ENCODE peak calls at places on chromosomes 6 and 20, in nine cellular contexts. E is GM12865, B is osteoblast, Z is AG04450, X is HFF-Myc, U is GM23338, M is A549, S is kidney, P is fibroblast of lung. C is an unnamed sample.

GRCh38 chr6:150293423-150294280 is 75.2 kb upstream of the IYD start:
- DNase-seq in Z (no peak), P (peak; percentile 74), X (no peak), U (no peak), M (no peak), S (no peak), B (peak; percentile 87), E (no peak), C (peak; percentile 53)

GRCh38 chr6:7108196-7108963 is 619 bp downstream of the RREB1 start:
- DNase-seq in E (peak; percentile 37), Z (no peak), U (peak; percentile 78), X (no peak), P (peak; percentile 47), M (peak; percentile 25), S (peak; percentile 90), B (peak; percentile 97), C (no peak)

GRCh38 chr6:27720607-27721580 is 191.3 kb downstream of the OR2B2 start:
- DNase-seq in S (no peak), P (peak; percentile 28), M (peak; percentile 69), X (peak; percentile 40), Z (no peak), B (peak; percentile 57), E (peak; percentile 85), U (peak; percentile 80), C (no peak)

GRCh38 chr6:11021003-11021402 is 23.1 kb downstream of the ELOVL2 start:
- DNase-seq in E (no peak), Z (no peak), S (no peak), B (no peak), X (no peak), M (no peak), P (no peak), U (no peak), C (no peak)

GRCh38 chr6:44223471-44224153 is at the start of gene SLC29A1:
- DNase-seq in U (peak; percentile 92), E (peak; percentile 86), M (peak; percentile 76), B (peak; percentile 98), S (peak; percentile 93), P (peak; percentile 25), X (no peak), Z (no peak), C (no peak)

GRCh38 chr6:163834226-163834970 is 419.9 kb downstream of the QKI start:
- DNase-seq in S (peak; percentile 73), Z (no peak), M (no peak), P (no peak), B (no peak), X (no peak), U (peak; percentile 19), E (no peak), C (no peak)

GRCh38 chr6:88813045-88813444 is 150.4 kb downstream of the RNGTT start:
- DNase-seq in B (no peak), X (no peak), U (no peak), Z (no peak), S (no peak), E (peak; percentile 30), M (no peak), P (no peak), C (no peak)

GRCh38 chr6:16721977-16722376 is 39.3 kb downstream of the ATXN1 start:
- DNase-seq in P (no peak), E (no peak), M (no peak), S (no peak), Z (no peak), B (no peak), X (no peak), U (no peak), C (no peak)

GRCh38 chr6:130203370-130203769 is 19.4 kb downstream of the SAMD3 start:
- DNase-seq in Z (no peak), E (peak; percentile 16), P (no peak), M (no peak), B (no peak), S (no peak), U (no peak), X (no peak), C (no peak)

GRCh38 chr6:135310291-135310690 is 129.2 kb downstream of the MYB start:
- DNase-seq in Z (no peak), P (peak; percentile 2), B (no peak), E (no peak), S (no peak), U (no peak), X (no peak), M (no peak), C (no peak)

GRCh38 chr6:53858913-53859312 is 64.1 kb downstream of the LRRC1 start:
- DNase-seq in X (no peak), B (no peak), S (no peak), Z (no peak), M (no peak), P (no peak), U (no peak), E (no peak), C (no peak)

GRCh38 chr6:105748737-105749161 is 337.4 kb upstream of the PRDM1 start:
- DNase-seq in B (peak; percentile 46), X (no peak), P (peak; percentile 19), M (no peak), S (peak; percentile 67), Z (peak; percentile 33), E (no peak), U (peak; percentile 13), C (no peak)

GRCh38 chr20:14955396-14955795 is 618.0 kb upstream of the FLRT3 start:
- DNase-seq in M (no peak), P (no peak), Z (no peak), X (no peak), B (no peak), E (no peak), U (no peak), S (no peak), C (no peak)

GRCh38 chr6:100719883-100720682 is 161.0 kb downstream of the ASCC3 start:
- DNase-seq in U (peak; percentile 33), E (peak; percentile 29), B (no peak), Z (no peak), P (peak; percentile 56), X (peak; percentile 4), S (no peak), M (peak; percentile 0), C (no peak)

GRCh38 chr6:149015224-149015876 is 268.5 kb downstream of the UST start:
- DNase-seq in X (no peak), U (no peak), M (no peak), P (peak; percentile 83), E (no peak), Z (no peak), S (no peak), B (peak; percentile 56), C (no peak)

GRCh38 chr20:54062812-54063280 is 7.5 kb downstream of the BCAS1 start:
- DNase-seq in B (no peak), X (peak; percentile 26), S (no peak), U (peak; percentile 62), E (peak; percentile 73), P (peak; percentile 66), M (peak; percentile 62), Z (no peak), C (no peak)

GRCh38 chr20:35171753-35172433 is at the start of gene PROCR:
- DNase-seq in P (peak; percentile 87), B (peak; percentile 98), X (peak; percentile 90), M (peak; percentile 94), Z (peak; percentile 74), E (no peak), U (peak; percentile 87), S (peak; percentile 92), C (peak; percentile 64)

GRCh38 chr6:37212268-37212667 is 42.3 kb downstream of the PIM1 start:
- DNase-seq in X (no peak), P (no peak), B (no peak), S (no peak), E (no peak), M (no peak), U (no peak), Z (no peak), C (no peak)

GRCh38 chr6:33698494-33698893 is 13.0 kb downstream of the UQCC2 start:
- DNase-seq in P (no peak), S (peak; percentile 54), M (no peak), U (no peak), Z (no peak), B (no peak), E (no peak), X (no peak), C (no peak)

GRCh38 chr6:92810913-92811312 is 608.4 kb downstream of the EPHA7 start:
- DNase-seq in U (peak; percentile 86), X (no peak), B (peak; percentile 31), M (no peak), E (peak; percentile 78), P (peak; percentile 62), S (no peak), Z (peak; percentile 1), C (peak; percentile 2)
- TF ChIP-seq CTCF in U (peak; percentile 79), X (no peak), B (no peak), M (no peak), E (peak; percentile 63), P (peak; percentile 84), S (peak; percentile 28), Z (peak; percentile 64), C (peak; percentile 84)

GRCh38 chr20:4170621-4171537 is 155.5 kb upstream of the RNF24 start:
- DNase-seq in S (no peak), E (no peak), U (no peak), M (no peak), Z (no peak), X (no peak), P (no peak), B (peak; percentile 78), C (no peak)

GRCh38 chr20:4173142-4173541 is 157.8 kb upstream of the RNF24 start:
- DNase-seq in M (no peak), P (no peak), S (no peak), X (no peak), U (no peak), B (no peak), E (no peak), Z (no peak), C (no peak)

GRCh38 chr20:4169360-4170214 is 154.2 kb upstream of the RNF24 start:
- DNase-seq in X (no peak), S (peak; percentile 47), B (peak; percentile 83), Z (no peak), M (no peak), U (peak; percentile 21), P (no peak), E (peak; percentile 48), C (no peak)

GRCh38 chr20:4174909-4175308 is 159.6 kb upstream of the RNF24 start:
- DNase-seq in X (no peak), M (no peak), P (no peak), Z (no peak), B (peak; percentile 13), E (no peak), U (no peak), S (no peak), C (no peak)

GRCh38 chr20:4171538-4172116 is 156.3 kb upstream of the RNF24 start:
- DNase-seq in U (peak; percentile 41), X (no peak), Z (no peak), S (no peak), P (no peak), M (no peak), B (peak; percentile 83), E (no peak), C (no peak)
- H3K4me3 ChIP-seq in U (peak overlapping the region; percentile 71), X (peak overlapping the region; percentile 43), Z (peak overlapping the region; percentile 66), S (peak overlapping the region; percentile 49), P (peak overlapping the region; percentile 51), M (peak overlapping the region; percentile 50), B (peak overlapping the region; percentile 73), E (no peak overlapping the region), C (peak overlapping the region; percentile 61)

GRCh38 chr20:17281478-17281877 is 54.6 kb downstream of the PCSK2 start:
- DNase-seq in X (no peak), P (no peak), S (no peak), M (no peak), U (peak; percentile 89), E (peak; percentile 47), B (peak; percentile 0), Z (no peak), C (no peak)
- TF ChIP-seq CTCF in X (no peak), P (no peak), S (peak; percentile 31), M (peak; percentile 46), U (peak; percentile 83), E (peak; percentile 56), B (peak; percentile 36), Z (peak; percentile 49), C (peak; percentile 57)

GRCh38 chr6:21772467-21772866 is 178.9 kb downstream of the SOX4 start:
- DNase-seq in X (no peak), E (no peak), B (no peak), Z (no peak), P (no peak), M (no peak), S (no peak), U (no peak), C (no peak)
- H3K4me3 ChIP-seq in X (no peak overlapping the region), E (no peak overlapping the region), B (no peak overlapping the region), Z (no peak overlapping the region), P (no peak overlapping the region), M (no peak overlapping the region), S (no peak overlapping the region), U (no peak overlapping the region), C (no peak overlapping the region)